ENCODE peak calls at places on chromosomes 3 and 15, in eight cellular contexts. U is activated gamma-delta T cell treated with Interleukin-2 at 50 U/mL for 16 hours; F is activated CD8-positive, alpha-beta memory T cell treated with anti-CD3 and anti-CD28 coated beads for 24 hours; Y is stimulated activated CD4-positive, alpha-beta T cell treated with anti-CD3 and anti-CD28 coated beads, TNF-alpha, amount 100 ng/mL, for 1 hour; A is NCI-H2081; N is stimulated activated effector memory CD8-positive, alpha-beta T cell treated with anti-CD3 and anti-CD28 coated beads, Interleukin-12 subunit alpha, Interleukin-12 subunit beta, amount 100 ng/mL, for 72 hours; Q is Calu3; X is cardiac muscle cell. I is an unnamed sample.
A peak's percentile ranks its signal among the peaks of the same experiment; 100 is the strongest.

GRCh38 chr15:92161039-92161670 is 232.5 kb upstream of the ST8SIA2 start:
- DNase-seq in U (no peak), F (no peak), Y (no peak), A (no peak), N (no peak), Q (no peak), X (no peak), I (no peak)

GRCh38 chr15:55789066-55789660 is 46.2 kb upstream of the PRTG start:
- DNase-seq in U (peak; percentile 20), F (peak; percentile 77), Y (no peak), A (no peak), N (peak; percentile 59), Q (peak; percentile 44), X (no peak), I (no peak)

GRCh38 chr3:29267231-29267630 is 13.6 kb upstream of the RBMS3 start:
- DNase-seq in U (no peak), F (no peak), Y (no peak), A (no peak), N (no peak), Q (no peak), X (no peak), I (no peak)

GRCh38 chr3:97872209-97873042 is 50.6 kb downstream of the CRYBG3 start:
- DNase-seq in U (peak; percentile 4), F (no peak), Y (no peak), A (no peak), N (no peak), Q (no peak), X (peak; percentile 91), I (no peak)

GRCh38 chr3:20012164-20012563 is at the start of gene PP2D1:
- DNase-seq in U (no peak), F (no peak), Y (no peak), A (no peak), N (no peak), Q (no peak), X (no peak), I (no peak)

GRCh38 chr15:57537072-57537471 is 54.6 kb upstream of the MYZAP start:
- DNase-seq in U (no peak), F (no peak), Y (no peak), A (peak; percentile 14), N (no peak), Q (no peak), X (peak; percentile 77), I (no peak)

GRCh38 chr15:72515591-72516389 is 41.7 kb downstream of the ARIH1 start:
- DNase-seq in U (no peak), F (no peak), Y (no peak), A (no peak), N (no peak), Q (no peak), X (peak; percentile 56), I (no peak)

GRCh38 chr15:73990250-73991005 is 1.7 kb downstream of the STOML1 start:
- DNase-seq in U (no peak), F (no peak), Y (no peak), A (no peak), N (no peak), Q (no peak), X (no peak), I (no peak)

GRCh38 chr3:8481380-8481779 is 20.2 kb upstream of the LMCD1 start:
- DNase-seq in U (no peak), F (no peak), Y (no peak), A (no peak), N (no peak), Q (no peak), X (peak; percentile 41), I (no peak)

GRCh38 chr15:92681141-92681622 is 25.6 kb upstream of the FAM174B start:
- DNase-seq in U (no peak), F (no peak), Y (no peak), A (no peak), N (no peak), Q (no peak), X (peak; percentile 95), I (no peak)

GRCh38 chr3:24683090-24683489 is 188.4 kb upstream of the THRB start:
- DNase-seq in U (no peak), F (no peak), Y (no peak), A (no peak), N (no peak), Q (no peak), X (no peak), I (peak; percentile 60)

GRCh38 chr3:197151562-197151961 is 121.9 kb upstream of the MELTF start:
- DNase-seq in U (no peak), F (no peak), Y (no peak), A (no peak), N (no peak), Q (peak; percentile 28), X (peak; percentile 84), I (no peak)

GRCh38 chr15:26438316-26438715 is 334.6 kb downstream of the GABRB3 start:
- DNase-seq in U (no peak), F (no peak), Y (no peak), A (no peak), N (no peak), Q (no peak), X (no peak), I (no peak)

GRCh38 chr3:43747641-43748040 is 56.9 kb downstream of the ABHD5 start:
- DNase-seq in U (no peak), F (no peak), Y (no peak), A (no peak), N (no peak), Q (no peak), X (no peak), I (no peak)

GRCh38 chr3:45972534-45973402 is 22.9 kb downstream of the FYCO1 start:
- DNase-seq in U (no peak), F (no peak), Y (no peak), A (no peak), N (no peak), Q (no peak), X (peak; percentile 89), I (no peak)

GRCh38 chr3:184602406-184603155 is 41.0 kb downstream of the EPHB3 start:
- DNase-seq in U (no peak), F (no peak), Y (no peak), A (no peak), N (no peak), Q (peak; percentile 57), X (peak; percentile 54), I (no peak)

GRCh38 chr15:78509726-78510312 is 2.4 kb downstream of the HYKK start:
- DNase-seq in U (no peak), F (no peak), Y (no peak), A (no peak), N (no peak), Q (no peak), X (no peak), I (no peak)

GRCh38 chr3:8606666-8607065 is 37.9 kb downstream of the SSUH2 start:
- DNase-seq in U (no peak), F (no peak), Y (no peak), A (no peak), N (no peak), Q (no peak), X (no peak), I (no peak)

GRCh38 chr15:90557651-90558084 is 27.9 kb downstream of the CRTC3 start:
- DNase-seq in U (no peak), F (no peak), Y (no peak), A (no peak), N (no peak), Q (no peak), X (peak; percentile 93), I (peak; percentile 96)

GRCh38 chr3:186385856-186386602 is 24.0 kb upstream of the DGKG start:
- DNase-seq in U (no peak), F (no peak), Y (no peak), A (no peak), N (no peak), Q (no peak), X (no peak), I (no peak)

GRCh38 chr15:100309984-100310291 is 31.8 kb downstream of the ADAMTS17 start:
- DNase-seq in U (no peak), F (no peak), Y (no peak), A (no peak), N (no peak), Q (no peak), X (no peak), I (no peak)

GRCh38 chr3:153290278-153291015 is 128.4 kb downstream of the RAP2B start:
- DNase-seq in U (peak; percentile 25), F (no peak), Y (no peak), A (no peak), N (no peak), Q (peak; percentile 36), X (no peak), I (no peak)

GRCh38 chr3:107367353-107367752 is 9.9 kb upstream of the CCDC54 start:
- DNase-seq in U (no peak), F (no peak), Y (no peak), A (no peak), N (no peak), Q (peak; percentile 31), X (peak; percentile 74), I (no peak)

GRCh38 chr3:74523811-74524210 is 90.6 kb downstream of the CNTN3 start:
- DNase-seq in U (no peak), F (no peak), Y (no peak), A (no peak), N (no peak), Q (no peak), X (peak; percentile 20), I (no peak)

GRCh38 chr3:72625616-72626337 is 222.5 kb downstream of the SHQ1 start:
- DNase-seq in U (no peak), F (no peak), Y (no peak), A (no peak), N (no peak), Q (peak; percentile 18), X (peak; percentile 79), I (no peak)

GRCh38 chr3:45950131-45950530 is 6.9 kb downstream of the CXCR6 start:
- DNase-seq in U (no peak), F (peak; percentile 58), Y (no peak), A (no peak), N (no peak), Q (no peak), X (no peak), I (no peak)

GRCh38 chr3:184448321-184449160 is 68.7 kb downstream of the CHRD start:
- DNase-seq in U (no peak), F (no peak), Y (no peak), A (no peak), N (no peak), Q (peak; percentile 65), X (peak; percentile 87), I (no peak)

GRCh38 chr3:50246517-50246954 is 10.5 kb downstream of the GNAI2 start:
- DNase-seq in U (peak; percentile 70), F (no peak), Y (peak; percentile 58), A (no peak), N (peak; percentile 71), Q (no peak), X (peak; percentile 92), I (no peak)

GRCh38 chr15:60682115-60682514 is 203.2 kb upstream of the ICE2 start:
- DNase-seq in U (no peak), F (no peak), Y (no peak), A (no peak), N (no peak), Q (no peak), X (no peak), I (no peak)

GRCh38 chr15:67835349-67836133 is 4.3 kb downstream of the RNU6-1 start:
- DNase-seq in U (no peak), F (peak; percentile 70), Y (no peak), A (no peak), N (no peak), Q (no peak), X (no peak), I (no peak)

GRCh38 chr3:17740703-17741102 is 1.7 kb downstream of the TBC1D5 start:
- DNase-seq in U (no peak), F (no peak), Y (no peak), A (peak; percentile 63), N (no peak), Q (peak; percentile 7), X (peak; percentile 49), I (no peak)

GRCh38 chr3:172061724-172062184 is 22.4 kb downstream of the FNDC3B start:
- DNase-seq in U (no peak), F (no peak), Y (no peak), A (no peak), N (no peak), Q (no peak), X (peak; percentile 52), I (no peak)

GRCh38 chr3:194494951-194495374 is 8.2 kb upstream of the ATP13A3 start:
- DNase-seq in U (no peak), F (no peak), Y (no peak), A (no peak), N (no peak), Q (no peak), X (no peak), I (peak; percentile 94)

GRCh38 chr3:161220850-161221753 is at the start of gene NMD3:
- DNase-seq in U (peak; percentile 88), F (peak; percentile 97), Y (peak; percentile 73), A (peak; percentile 98), N (peak; percentile 89), Q (peak; percentile 99), X (peak; percentile 96), I (peak; percentile 95)